ENCODE peak calls at places on chromosomes 3 and 15, in nine cellular contexts. One of them, this sample, is unnamed.

GRCh38 chr15:62122249-62122648 is 42.8 kb downstream of the C2CD4B start:
- DNase-seq in GM12891: no peak
- DNase-seq in heart left ventricle: no peak
- DNase-seq in Karpas-422: no peak
- DNase-seq in germinal center: no peak
- DNase-seq in D341Med: no peak
- DNase-seq in neuronal stem cell: no peak
- DNase-seq in stimulated activated CD8-positive, alpha-beta memory T cell treated with anti-CD3 and anti-CD28 coated beads, Interleukin-15, amount 100 ng/mL, for 4 hours: no peak
- DNase-seq in IMR-90: no peak
- DNase-seq in this sample: no peak

GRCh38 chr3:27827041-27827440 is 104.9 kb upstream of the EOMES start:
- DNase-seq in heart left ventricle: no peak
- DNase-seq in GM12891: no peak
- DNase-seq in D341Med: no peak
- DNase-seq in Karpas-422: no peak
- DNase-seq in IMR-90: no peak
- DNase-seq in neuronal stem cell: no peak
- DNase-seq in germinal center: no peak
- DNase-seq in stimulated activated CD8-positive, alpha-beta memory T cell treated with anti-CD3 and anti-CD28 coated beads, Interleukin-15, amount 100 ng/mL, for 4 hours: no peak
- DNase-seq in this sample: no peak

GRCh38 chr3:49339593-49339946 is 283 bp downstream of the USP4 start:
- DNase-seq in GM12891: no peak
- DNase-seq in stimulated activated CD8-positive, alpha-beta memory T cell treated with anti-CD3 and anti-CD28 coated beads, Interleukin-15, amount 100 ng/mL, for 4 hours: no peak
- DNase-seq in D341Med: peak; percentile 62
- DNase-seq in Karpas-422: no peak
- DNase-seq in heart left ventricle: no peak
- DNase-seq in germinal center: peak; percentile 18
- DNase-seq in IMR-90: no peak
- DNase-seq in neuronal stem cell: no peak
- DNase-seq in this sample: no peak

GRCh38 chr3:194250104-194251002 is 100.8 kb downstream of the CPN2 start:
- DNase-seq in D341Med: peak; percentile 74
- DNase-seq in IMR-90: peak; percentile 25
- DNase-seq in germinal center: no peak
- DNase-seq in stimulated activated CD8-positive, alpha-beta memory T cell treated with anti-CD3 and anti-CD28 coated beads, Interleukin-15, amount 100 ng/mL, for 4 hours: no peak
- DNase-seq in Karpas-422: no peak
- DNase-seq in GM12891: no peak
- DNase-seq in neuronal stem cell: no peak
- DNase-seq in heart left ventricle: peak; percentile 88
- DNase-seq in this sample: no peak

GRCh38 chr15:85503151-85503797 is 122.9 kb downstream of the AKAP13 start:
- DNase-seq in germinal center: no peak
- DNase-seq in stimulated activated CD8-positive, alpha-beta memory T cell treated with anti-CD3 and anti-CD28 coated beads, Interleukin-15, amount 100 ng/mL, for 4 hours: no peak
- DNase-seq in GM12891: no peak
- DNase-seq in neuronal stem cell: no peak
- DNase-seq in IMR-90: no peak
- DNase-seq in D341Med: no peak
- DNase-seq in Karpas-422: no peak
- DNase-seq in heart left ventricle: no peak
- DNase-seq in this sample: no peak

GRCh38 chr3:169112153-169112892 is 551.2 kb downstream of the MECOM start:
- DNase-seq in Karpas-422: no peak
- DNase-seq in IMR-90: peak; percentile 93
- DNase-seq in neuronal stem cell: no peak
- DNase-seq in germinal center: no peak
- DNase-seq in heart left ventricle: no peak
- DNase-seq in D341Med: no peak
- DNase-seq in stimulated activated CD8-positive, alpha-beta memory T cell treated with anti-CD3 and anti-CD28 coated beads, Interleukin-15, amount 100 ng/mL, for 4 hours: no peak
- DNase-seq in GM12891: no peak
- DNase-seq in this sample: no peak

GRCh38 chr3:136239094-136239493 is 11.0 kb upstream of the PCCB start:
- DNase-seq in Karpas-422: no peak
- DNase-seq in neuronal stem cell: no peak
- DNase-seq in IMR-90: no peak
- DNase-seq in heart left ventricle: no peak
- DNase-seq in stimulated activated CD8-positive, alpha-beta memory T cell treated with anti-CD3 and anti-CD28 coated beads, Interleukin-15, amount 100 ng/mL, for 4 hours: no peak
- DNase-seq in GM12891: no peak
- DNase-seq in germinal center: no peak
- DNase-seq in D341Med: no peak
- DNase-seq in this sample: no peak

GRCh38 chr3:15636028-15636709 is 34.6 kb downstream of the BTD start:
- DNase-seq in neuronal stem cell: no peak
- DNase-seq in IMR-90: peak; percentile 96
- DNase-seq in GM12891: no peak
- DNase-seq in heart left ventricle: no peak
- DNase-seq in germinal center: peak; percentile 32
- DNase-seq in stimulated activated CD8-positive, alpha-beta memory T cell treated with anti-CD3 and anti-CD28 coated beads, Interleukin-15, amount 100 ng/mL, for 4 hours: no peak
- DNase-seq in D341Med: no peak
- DNase-seq in Karpas-422: no peak
- DNase-seq in this sample: peak; percentile 50

GRCh38 chr3:156218353-156218744 is 98.0 kb downstream of the KCNAB1 start:
- DNase-seq in neuronal stem cell: no peak
- DNase-seq in germinal center: no peak
- DNase-seq in Karpas-422: no peak
- DNase-seq in D341Med: no peak
- DNase-seq in GM12891: no peak
- DNase-seq in heart left ventricle: no peak
- DNase-seq in IMR-90: peak; percentile 5
- DNase-seq in stimulated activated CD8-positive, alpha-beta memory T cell treated with anti-CD3 and anti-CD28 coated beads, Interleukin-15, amount 100 ng/mL, for 4 hours: no peak
- DNase-seq in this sample: no peak

This sample was measured in GM06990.